ENCODE peak calls at places on chromosomes 16 and 17, in five cellular contexts. W, G, J, S and R are unnamed samples.

GRCh38 chr16:57167537-57167936 is 18.3 kb downstream of the PSME3IP1 start:
- DNase-seq in W (no peak), G (no peak), J (no peak), S (no peak), R (no peak)

GRCh38 chr17:72527819-72528218 is 407.0 kb downstream of the SOX9 start:
- DNase-seq in W (no peak), G (no peak), J (no peak), S (no peak), R (no peak)

GRCh38 chr17:32936157-32936893 is 8.4 kb downstream of the TMEM98 start:
- DNase-seq in W (no peak), G (no peak), J (no peak), S (no peak), R (no peak)

GRCh38 chr17:19284005-19284959 is 47.1 kb downstream of the EPN2 start:
- DNase-seq in W (no peak), G (no peak), J (no peak), S (no peak), R (no peak)

GRCh38 chr17:32503251-32504165 is 16.7 kb downstream of the CDK5R1 start:
- DNase-seq in W (no peak), G (no peak), J (no peak), S (no peak), R (no peak)

GRCh38 chr16:23729503-23730424 is 16.7 kb upstream of the ERN2 start:
- DNase-seq in W (peak; percentile 58), G (no peak), J (no peak), S (no peak), R (no peak)

GRCh38 chr16:29811896-29812665 is at the start of gene PRRT2:
- DNase-seq in W (no peak), G (no peak), J (peak; percentile 86), S (peak; percentile 81), R (peak; percentile 87)

GRCh38 chr17:38908676-38909181 is 16.7 kb upstream of the LASP1NB start:
- DNase-seq in W (no peak), G (no peak), J (no peak), S (no peak), R (peak; percentile 68)

GRCh38 chr16:57427307-57427706 is 19.9 kb downstream of the CIAPIN1 start:
- DNase-seq in W (peak; percentile 17), G (no peak), J (no peak), S (no peak), R (no peak)

GRCh38 chr17:59366773-59367656 is 35.6 kb downstream of the YPEL2 start:
- DNase-seq in W (peak; percentile 89), G (no peak), J (no peak), S (peak; percentile 55), R (no peak)

GRCh38 chr16:22213801-22214200 is 7.7 kb downstream of the EEF2K start:
- DNase-seq in W (no peak), G (no peak), J (no peak), S (no peak), R (no peak)

GRCh38 chr17:29825604-29826003 is 104.4 kb downstream of the SSH2 start:
- DNase-seq in W (no peak), G (no peak), J (no peak), S (no peak), R (no peak)

GRCh38 chr17:2337152-2337810 is at the start of gene SGSM2:
- DNase-seq in W (peak; percentile 65), G (no peak), J (peak; percentile 98), S (peak; percentile 78), R (peak; percentile 79)

GRCh38 chr16:79571753-79572544 is 28.6 kb downstream of the MAF start:
- DNase-seq in W (no peak), G (no peak), J (no peak), S (no peak), R (no peak)

GRCh38 chr16:79573881-79574280 is 26.7 kb downstream of the MAF start:
- DNase-seq in W (no peak), G (no peak), J (no peak), S (no peak), R (no peak)

GRCh38 chr16:79573071-79573470 is 27.5 kb downstream of the MAF start:
- DNase-seq in W (no peak), G (no peak), J (no peak), S (no peak), R (no peak)

GRCh38 chr16:79571065-79571697 is 29.4 kb downstream of the MAF start:
- DNase-seq in W (no peak), G (no peak), J (no peak), S (peak; percentile 32), R (no peak)
- H3K4me3 ChIP-seq in W (peak overlapping the region; percentile 18), G (no peak overlapping the region), J (no peak overlapping the region), S (peak overlapping the region; percentile 26), R (peak overlapping the region; percentile 59)

DNA sequence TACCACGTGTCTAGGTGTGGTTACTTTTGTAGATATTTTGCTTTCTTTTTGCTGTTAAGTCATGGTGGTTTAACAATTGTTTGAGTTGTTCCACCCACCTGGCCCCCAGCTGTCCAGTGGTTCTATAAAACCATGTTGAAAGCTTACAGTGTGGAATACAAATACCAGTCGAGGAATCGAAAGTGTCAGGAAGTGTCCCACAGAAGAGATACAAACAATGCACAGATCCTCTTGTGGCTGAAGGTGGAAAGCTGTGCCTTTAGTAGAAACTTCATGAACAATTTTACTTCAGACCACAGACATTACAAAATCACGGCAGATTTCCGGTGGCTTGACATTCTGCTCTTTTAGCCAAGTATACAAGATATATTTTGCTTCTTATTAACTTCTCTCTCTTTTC is 782.4 kb upstream of the SOX9 start:
- DNase-seq in W (no peak), G (no peak), J (no peak), S (no peak), R (no peak)
- TF ChIP-seq CTCF in W (no peak), G (no peak), J (no peak), S (no peak), R (no peak)

DNA sequence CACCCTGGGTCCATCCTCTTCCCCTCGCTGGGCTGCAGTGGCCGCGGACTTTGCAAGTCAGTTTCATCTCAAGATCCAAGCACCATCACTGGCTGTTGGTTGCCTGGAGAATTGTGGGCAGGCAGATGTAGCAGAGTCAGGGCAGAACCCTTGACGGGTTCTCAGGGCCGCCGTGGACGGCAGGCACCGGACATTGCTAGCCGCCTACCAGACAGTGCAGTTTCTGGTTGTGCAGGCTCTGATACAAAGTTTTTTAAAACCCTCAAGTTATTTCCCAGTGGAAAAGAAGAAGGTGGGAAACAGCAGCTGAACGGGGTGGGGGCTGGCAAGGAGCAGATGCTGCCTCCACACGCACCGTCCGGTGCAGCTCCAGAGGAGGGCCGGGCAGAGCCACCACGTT is 3.4 kb downstream of the MAPK8IP3 start:
- DNase-seq in W (no peak), G (no peak), J (no peak), S (no peak), R (no peak)
- H3K4me3 ChIP-seq in W (no peak overlapping the region), G (no peak overlapping the region), J (no peak overlapping the region), S (peak overlapping the region; percentile 25), R (peak overlapping the region; percentile 0)

GRCh38 chr16:19088341-19088916 is 21.0 kb downstream of the COQ7 start:
- DNase-seq in W (no peak), G (no peak), J (no peak), S (no peak), R (no peak)
- TF ChIP-seq CTCF in W (no peak), G (no peak), J (no peak), S (no peak), R (no peak)

GRCh38 chr17:10061131-10061581 is 137.2 kb downstream of the GAS7 start:
- DNase-seq in W (no peak), G (no peak), J (peak; percentile 73), S (no peak), R (no peak)

GRCh38 chr17:10059684-10060211 is 138.7 kb downstream of the GAS7 start:
- DNase-seq in W (no peak), G (no peak), J (no peak), S (peak; percentile 69), R (no peak)

GRCh38 chr17:10055251-10055975 is 143.0 kb downstream of the GAS7 start:
- DNase-seq in W (no peak), G (no peak), J (no peak), S (no peak), R (no peak)

GRCh38 chr17:10060526-10060925 is 137.9 kb downstream of the GAS7 start:
- DNase-seq in W (no peak), G (no peak), J (no peak), S (no peak), R (no peak)

DNA sequence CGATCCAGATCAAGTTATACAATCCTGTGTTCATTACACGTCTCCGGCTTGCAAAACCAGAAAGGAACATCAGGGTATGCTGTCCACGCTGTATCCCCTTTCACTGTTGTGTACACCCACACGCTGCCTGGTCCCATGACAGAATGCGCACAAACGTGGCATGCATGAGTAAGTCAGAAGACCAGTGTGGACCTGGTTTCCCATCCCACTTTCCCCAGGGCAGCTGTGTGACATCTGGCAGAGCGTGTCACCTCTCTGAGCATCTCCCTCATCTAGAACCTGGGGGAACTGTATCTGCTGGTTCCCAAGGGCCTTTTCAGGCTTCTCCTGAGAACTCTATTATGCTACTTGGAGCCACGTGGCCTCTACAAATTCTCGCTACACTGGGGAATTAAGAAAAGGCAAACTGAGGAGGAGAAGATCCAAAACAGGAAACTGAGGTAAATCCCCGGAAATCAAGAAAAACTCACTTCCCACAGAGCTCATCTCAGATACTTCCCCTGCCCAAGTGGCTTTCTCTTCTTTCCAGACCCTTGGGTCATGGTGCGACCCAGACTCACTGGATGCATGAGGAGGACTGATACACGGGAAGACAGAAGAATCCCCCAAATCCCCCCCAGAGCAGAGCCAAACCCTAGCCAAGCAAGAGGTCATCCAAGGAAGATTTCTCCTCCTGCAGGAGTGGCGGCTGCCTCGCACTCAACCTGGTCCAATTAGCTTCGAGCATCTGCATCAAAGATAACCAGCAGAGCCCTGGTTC is 139.3 kb downstream of the GAS7 start:
- DNase-seq in W (no peak), G (no peak), J (no peak), S (no peak), R (no peak)
- H3K4me3 ChIP-seq in W (no peak overlapping the region), G (no peak overlapping the region), J (no peak overlapping the region), S (no peak overlapping the region), R (no peak overlapping the region)

GRCh38 chr17:61393550-61393903 is 6.1 kb upstream of the TBX2 start:
- DNase-seq in W (no peak), G (no peak), J (peak; percentile 66), S (no peak), R (no peak)
- TF ChIP-seq CTCF in W (no peak), G (peak; percentile 67), J (peak; percentile 44), S (no peak), R (no peak)

GRCh38 chr17:17834974-17835373 is 1.8 kb downstream of the SREBF1 start:
- DNase-seq in W (no peak), G (no peak), J (no peak), S (no peak), R (no peak)
- H3K4me3 ChIP-seq in W (peak overlapping the region; percentile 64), G (peak overlapping the region; percentile 90), J (no peak overlapping the region), S (no peak overlapping the region), R (peak overlapping the region; percentile 99)

GRCh38 chr16:89921699-89922476 is 1.3 kb upstream of the TUBB3 start:
- DNase-seq in W (peak; percentile 58), G (peak; percentile 79), J (peak; percentile 84), S (peak; percentile 85), R (peak; percentile 92)

GRCh38 chr16:89924298-89924924 is 1.3 kb downstream of the TUBB3 start:
- DNase-seq in W (no peak), G (no peak), J (peak; percentile 67), S (no peak), R (no peak)

GRCh38 chr16:89922477-89922883 is 662 bp upstream of the TUBB3 start:
- DNase-seq in W (peak; percentile 50), G (peak; percentile 64), J (peak; percentile 75), S (peak; percentile 75), R (peak; percentile 91)

GRCh38 chr16:89923640-89924297 is 627 bp downstream of the TUBB3 start:
- DNase-seq in W (no peak), G (no peak), J (peak; percentile 61), S (no peak), R (no peak)

GRCh38 chr16:89922884-89923639 is at the start of gene TUBB3:
- DNase-seq in W (peak; percentile 69), G (no peak), J (peak; percentile 97), S (peak; percentile 81), R (no peak)
- TF ChIP-seq CTCF in W (no peak), G (no peak), J (peak; percentile 19), S (no peak), R (no peak)